ENCODE peak calls at places on chromosomes 3 and 15, in nine cellular contexts. P is lower lobe of right lung, V is A549, I is tibial artery, K is SJSA1, N is IMR-90, Q is neuronal stem cell, U is H1, Z is H9. L is an unnamed sample. For H3K4me1, the result is how much of the 10 kb centered on the place peaks cover.

GRCh38 chr15:68542771-68543544 is 35.8 kb upstream of the CORO2B start:
- DNase-seq in U (no peak), P (no peak), N (peak), I (peak), V (peak), K (peak), Z (no peak), Q (no peak), L (no peak)

GRCh38 chr3:60512506-60512905 is 738.7 kb downstream of the FHIT start:
- DNase-seq in U (no peak), N (no peak), K (no peak), I (no peak), V (no peak), Q (no peak), Z (no peak), P (no peak), L (no peak)

GRCh38 chr3:22401499-22401898 is 650.5 kb upstream of the ZNF385D start:
- DNase-seq in U (no peak), P (no peak), N (no peak), Z (no peak), I (no peak), Q (no peak), K (no peak), V (no peak), L (no peak)

GRCh38 chr15:65550681-65551098 is 20.4 kb downstream of the HACD3 start:
- DNase-seq in V (no peak), I (no peak), Z (no peak), K (peak), N (peak), U (no peak), P (no peak), Q (no peak), L (no peak)

GRCh38 chr15:32743411-32744145 is 25.8 kb downstream of the GREM1 start:
- DNase-seq in K (no peak), V (no peak), Q (no peak), I (no peak), Z (no peak), P (no peak), U (no peak), N (no peak), L (no peak)

GRCh38 chr15:38069506-38069905 is 135.1 kb downstream of the TMCO5A start:
- DNase-seq in N (peak), K (peak), V (peak), P (peak), Z (no peak), Q (no peak), I (peak), U (no peak), L (no peak)

GRCh38 chr3:4306860-4307259 is 3.7 kb downstream of the SETMAR start:
- DNase-seq in U (no peak), N (peak), K (no peak), V (no peak), Z (no peak), P (no peak), Q (no peak), I (no peak), L (no peak)

GRCh38 chr15:36468746-36469145 is 110.7 kb upstream of the CDIN1 start:
- DNase-seq in Z (no peak), P (peak), I (no peak), V (no peak), Q (no peak), U (no peak), K (peak), N (peak), L (no peak)

GRCh38 chr3:15345608-15346137 is 13.3 kb upstream of the SH3BP5 start:
- DNase-seq in K (no peak), U (no peak), V (no peak), N (no peak), P (no peak), Z (no peak), I (no peak), Q (no peak), L (no peak)

GRCh38 chr15:72182673-72183072 is 14.9 kb downstream of the GRAMD2A start:
- DNase-seq in N (no peak), I (no peak), P (no peak), Q (no peak), V (no peak), K (no peak), U (no peak), Z (no peak), L (no peak)

GRCh38 chr3:4988815-4989648 is 9.8 kb downstream of the BHLHE40 start:
- DNase-seq in Q (no peak), U (no peak), N (peak), K (peak), P (no peak), V (no peak), I (peak), Z (no peak), L (no peak)

GRCh38 chr3:128489860-128490649 is 2.9 kb downstream of the GATA2 start:
- DNase-seq in Z (peak), N (no peak), I (peak), U (no peak), K (peak), V (no peak), P (peak), Q (no peak), L (peak)

GRCh38 chr3:186506191-186506739 is 37.9 kb downstream of the CRYGS start:
- DNase-seq in I (no peak), P (no peak), N (no peak), Z (no peak), K (no peak), V (no peak), U (no peak), Q (no peak), L (no peak)

GRCh38 chr3:185667574-185667973 is 81.5 kb downstream of the SENP2 start:
- DNase-seq in Q (no peak), N (no peak), U (no peak), Z (no peak), I (no peak), V (no peak), K (no peak), P (no peak), L (no peak)

GRCh38 chr3:61111764-61112163 is 139.5 kb downstream of the FHIT start:
- DNase-seq in Q (no peak), P (no peak), V (no peak), I (no peak), U (no peak), K (no peak), Z (no peak), N (no peak), L (no peak)

GRCh38 chr3:194285024-194285858 is 65.9 kb downstream of the CPN2 start:
- DNase-seq in V (no peak), U (no peak), K (no peak), Z (no peak), P (no peak), Q (no peak), N (peak), I (peak), L (no peak)

GRCh38 chr3:29324180-29324651 is 43.3 kb downstream of the RBMS3 start:
- DNase-seq in Q (no peak), P (peak), N (peak), K (peak), V (peak), I (peak), U (no peak), Z (no peak), L (peak)

GRCh38 chr15:100113351-100114075 is 228.3 kb downstream of the ADAMTS17 start:
- DNase-seq in P (no peak), Q (no peak), I (peak), Z (no peak), N (no peak), V (no peak), K (no peak), U (no peak), L (no peak)

GRCh38 chr15:100115066-100115710 is 226.6 kb downstream of the ADAMTS17 start:
- DNase-seq in Q (no peak), K (no peak), V (no peak), P (no peak), Z (no peak), N (no peak), I (no peak), U (no peak), L (no peak)

GRCh38 chr15:100112636-100113305 is 229.0 kb downstream of the ADAMTS17 start:
- DNase-seq in N (no peak), Q (no peak), P (no peak), Z (no peak), I (no peak), V (no peak), U (no peak), K (no peak), L (no peak)

GRCh38 chr15:100114526-100114925 is 227.2 kb downstream of the ADAMTS17 start:
- DNase-seq in Z (no peak), U (no peak), N (peak), K (peak), I (no peak), V (no peak), P (no peak), Q (peak), L (no peak)

GRCh38 chr15:100114100-100114499 is 227.7 kb downstream of the ADAMTS17 start:
- DNase-seq in K (peak), N (peak), Z (no peak), Q (no peak), U (no peak), V (no peak), P (no peak), I (peak), L (no peak)
- H3K4me1 ChIP-seq in K (under half), N (under half), Z (under half), Q (under half), U (under half), V (under half), P (under half), I (half or more), L (under half)

DNA sequence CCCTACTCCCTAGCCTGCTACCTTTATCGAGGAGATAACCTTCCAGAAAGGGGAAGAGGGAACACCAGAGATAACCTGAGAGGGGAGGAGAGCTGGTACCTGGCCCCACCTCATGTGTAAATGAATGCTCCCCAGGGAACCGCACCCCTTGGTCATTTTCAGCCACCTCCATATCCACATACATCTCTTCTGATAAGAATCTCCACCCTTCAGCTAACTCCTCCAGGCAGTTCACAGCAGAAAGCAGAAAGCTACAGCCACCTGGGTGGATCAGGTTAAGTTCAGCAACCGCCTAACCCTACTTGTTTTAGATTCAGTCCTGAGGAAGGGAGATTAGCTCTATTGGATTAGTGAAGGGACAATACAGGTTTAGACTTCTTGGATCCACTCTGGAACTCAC is 38.0 kb upstream of the TIMP4 start:
- DNase-seq in U (no peak), P (no peak), Z (no peak), K (no peak), V (no peak), Q (no peak), I (no peak), N (no peak), L (no peak)
- H3K4me1 ChIP-seq in U (under half), P (under half), Z (under half), K (under half), V (half or more), Q (under half), I (under half), N (under half), L (under half)

GRCh38 chr3:123831420-123831819 is 52.7 kb downstream of the MYLK start:
- DNase-seq in N (no peak), Q (no peak), Z (no peak), U (no peak), K (no peak), I (no peak), V (no peak), P (no peak), L (no peak)
- H3K4me1 ChIP-seq in N (under half), Q (under half), Z (under half), U (under half), K (under half), I (under half), V (under half), P (under half), L (under half)

DNA sequence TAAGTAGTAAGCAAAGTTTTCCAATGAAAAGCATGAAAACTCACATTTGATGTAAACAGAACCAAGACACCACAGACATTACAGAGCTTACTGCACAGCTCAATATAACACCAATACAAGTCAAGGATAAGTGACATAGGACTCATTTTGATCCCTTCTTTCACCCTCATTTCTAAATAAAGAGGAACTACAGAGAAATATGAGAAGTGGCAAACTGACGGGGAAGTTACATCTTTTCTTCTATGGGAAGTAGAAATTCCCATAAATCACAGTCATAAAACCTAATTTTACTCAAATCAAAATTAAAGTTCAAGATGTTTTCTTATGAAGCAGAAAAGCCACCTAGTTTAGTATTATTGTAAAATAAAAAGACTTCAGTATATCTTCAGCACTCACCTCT is 3.8 kb downstream of the ATG3 start:
- DNase-seq in K (no peak), N (no peak), Q (no peak), Z (no peak), U (no peak), V (no peak), I (no peak), P (no peak), L (no peak)
- H3K4me1 ChIP-seq in K (under half), N (under half), Q (under half), Z (under half), U (under half), V (under half), I (under half), P (half or more), L (under half)

DNA sequence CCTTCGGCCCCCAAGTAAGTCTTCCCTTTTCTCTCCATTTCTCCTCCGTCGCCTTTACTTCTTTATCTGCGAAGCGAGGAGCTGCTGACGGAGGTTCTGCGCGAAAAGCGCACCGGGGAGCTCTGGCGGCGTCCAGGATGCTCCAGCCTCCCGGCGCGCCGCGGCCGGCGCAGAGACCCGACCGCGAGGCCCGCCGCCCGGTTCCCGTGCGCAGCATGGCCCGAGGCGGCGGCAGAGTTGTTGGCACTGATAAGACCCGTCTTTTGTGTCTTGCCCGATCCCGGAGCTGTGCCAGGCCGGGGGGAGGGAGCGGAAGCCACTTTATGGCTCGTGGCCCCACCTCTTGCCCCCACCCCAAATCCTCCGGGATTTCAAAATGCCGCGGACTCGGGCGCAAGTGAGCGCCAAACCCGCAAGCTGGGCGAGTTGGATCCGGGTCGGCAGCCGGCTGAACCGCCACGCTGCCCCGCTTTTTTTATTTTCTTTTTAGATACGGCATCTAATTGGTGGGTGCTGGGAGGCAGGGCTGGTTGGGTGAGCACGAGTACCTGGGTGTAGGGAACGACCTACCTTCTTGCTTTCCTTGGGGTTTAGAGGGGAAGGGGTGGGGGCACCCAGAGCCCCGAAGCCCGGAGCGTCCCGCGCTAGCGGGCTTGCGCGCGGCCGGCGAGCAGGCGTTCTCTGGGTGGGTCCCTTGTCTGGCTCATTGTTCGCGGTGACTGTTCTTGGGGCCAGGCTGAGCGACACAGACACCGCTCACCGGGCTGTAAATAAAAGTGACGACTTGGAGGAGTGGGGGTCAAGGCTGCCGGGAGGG is 532.7 kb upstream of the SEMA6D start:
- DNase-seq in U (no peak), K (no peak), I (no peak), Z (peak), V (no peak), P (no peak), Q (peak), N (peak), L (peak)
- H3K4me1 ChIP-seq in U (under half), K (under half), I (under half), Z (under half), V (under half), P (under half), Q (under half), N (under half), L (under half)

DNA sequence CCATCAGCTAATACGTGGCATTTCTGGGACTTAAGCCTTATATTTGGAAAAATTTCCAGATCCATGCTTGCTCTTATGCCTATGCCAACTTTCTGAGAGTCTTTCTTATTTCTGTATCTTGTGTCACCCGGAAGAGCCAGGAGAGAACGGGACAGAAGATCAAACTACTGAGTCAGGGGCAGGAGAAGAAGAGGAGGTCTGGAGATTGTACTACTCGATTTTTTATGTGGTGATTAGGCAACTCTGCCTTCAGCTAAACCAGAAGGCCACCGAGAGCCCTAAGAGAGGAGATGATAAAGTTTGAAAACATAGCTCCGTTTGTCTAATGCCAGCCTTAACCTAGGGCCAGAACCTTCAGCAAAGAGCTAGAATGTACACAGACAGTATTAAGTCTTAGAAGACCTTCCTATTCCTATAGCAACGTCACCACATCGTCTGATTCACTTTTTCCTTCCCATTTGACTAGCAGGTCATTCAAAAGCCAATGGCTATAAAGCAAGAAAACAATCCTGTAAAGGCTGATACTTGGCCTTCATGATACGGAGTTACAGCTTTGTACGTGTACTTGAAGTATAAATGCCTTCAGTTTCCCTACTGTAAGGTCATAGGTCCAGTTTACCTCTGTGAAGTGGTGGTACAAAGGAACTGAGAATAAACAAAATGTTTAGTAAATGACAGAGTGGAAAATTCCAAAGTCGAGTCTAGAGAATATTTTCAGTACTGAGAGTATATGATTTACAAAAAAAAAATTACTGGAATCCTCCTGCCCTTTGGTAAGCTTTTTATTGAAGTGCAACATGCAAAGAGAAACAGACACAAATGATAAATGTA is 96.1 kb upstream of the ICE2 start:
- DNase-seq in P (no peak), Q (no peak), N (peak), U (no peak), I (no peak), V (no peak), Z (no peak), K (no peak), L (no peak)
- H3K4me1 ChIP-seq in P (under half), Q (under half), N (under half), U (under half), I (under half), V (under half), Z (under half), K (under half), L (under half)

GRCh38 chr3:72142028-72142427 is 357.1 kb upstream of the PROK2 start:
- DNase-seq in P (no peak), Z (no peak), V (no peak), I (no peak), K (no peak), U (no peak), N (no peak), Q (no peak), L (no peak)

GRCh38 chr3:72141264-72141663 is 356.3 kb upstream of the PROK2 start:
- DNase-seq in N (no peak), K (no peak), Z (no peak), I (no peak), Q (no peak), U (no peak), V (no peak), P (no peak), L (no peak)

GRCh38 chr3:72137865-72138861 is 353.2 kb upstream of the PROK2 start:
- DNase-seq in K (no peak), Z (no peak), U (no peak), N (no peak), Q (no peak), P (no peak), I (no peak), V (no peak), L (peak)

GRCh38 chr3:72135636-72136035 is 350.7 kb upstream of the PROK2 start:
- DNase-seq in Z (no peak), P (no peak), Q (no peak), V (no peak), U (no peak), I (no peak), K (no peak), N (no peak), L (no peak)

GRCh38 chr3:72139316-72139715 is 354.4 kb upstream of the PROK2 start:
- DNase-seq in I (no peak), Q (no peak), U (no peak), N (no peak), K (no peak), P (no peak), V (no peak), Z (no peak), L (no peak)
- H3K4me1 ChIP-seq in I (under half), Q (under half), U (under half), N (under half), K (under half), P (under half), V (under half), Z (under half), L (under half)

GRCh38 chr15:74041311-74041756 is 41.0 kb downstream of the GOLGA6A start:
- DNase-seq in I (no peak), K (no peak), P (no peak), V (no peak), U (no peak), Q (no peak), Z (no peak), N (no peak), L (no peak)
- H3K4me1 ChIP-seq in I (under half), K (half or more), P (under half), V (under half), U (under half), Q (under half), Z (under half), N (under half), L (under half)

DNA sequence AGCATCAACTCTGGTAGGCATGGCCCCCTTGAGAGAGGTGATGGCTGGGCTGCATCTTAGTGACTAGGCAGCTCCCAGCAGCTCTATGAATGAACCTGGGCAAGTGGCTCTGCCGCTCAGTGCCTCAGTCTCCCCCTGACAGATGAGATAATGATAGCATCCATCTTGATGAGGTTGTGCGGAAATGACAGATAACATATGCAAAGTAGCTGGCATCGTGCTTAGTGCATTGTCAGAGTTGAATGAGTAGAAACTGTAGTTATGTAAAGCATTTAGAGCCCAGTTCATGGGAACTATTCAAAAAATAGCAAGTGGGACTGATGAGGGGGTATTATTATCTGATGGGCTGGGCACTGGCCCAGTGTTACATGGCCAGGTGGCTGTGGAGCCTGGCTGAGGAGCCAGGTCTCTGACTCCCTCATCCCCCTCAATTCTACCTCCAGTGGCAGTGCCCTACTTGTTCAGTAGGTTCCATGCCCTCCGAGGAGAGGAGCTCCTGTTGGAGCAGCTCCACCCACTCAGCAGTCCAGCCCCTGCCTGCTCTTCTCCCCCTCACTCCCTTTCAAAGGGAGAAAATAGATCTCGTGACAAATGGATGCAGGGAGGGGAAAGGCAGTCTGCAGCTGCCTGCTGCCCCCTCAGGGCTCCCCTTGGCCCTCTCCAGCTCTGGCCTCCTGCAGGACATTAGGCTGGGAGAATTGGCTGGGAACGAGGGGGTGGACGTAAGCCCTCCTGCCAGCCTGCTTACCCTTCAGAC is 6.6 kb downstream of the PRKCD start:
- DNase-seq in Q (no peak), N (no peak), I (no peak), P (no peak), Z (no peak), V (no peak), U (no peak), K (no peak), L (no peak)
- H3K4me1 ChIP-seq in Q (under half), N (under half), I (half or more), P (half or more), Z (under half), V (under half), U (under half), K (under half), L (under half)